ENCODE peak calls at places on chromosomes 16 and 17, in four cellular contexts. Y, F, K and O are unnamed samples.

GRCh38 chr16:16019488-16019887 is 70.1 kb downstream of the ABCC1 start:
- DNase-seq in K (no peak), F (no peak), Y (no peak), O (no peak)

GRCh38 chr16:30941600-30942420 is 7.1 kb upstream of the ORAI3 start:
- DNase-seq in F (peak; percentile 55), Y (peak; percentile 74), K (peak; percentile 85), O (peak; percentile 60)

GRCh38 chr16:23187341-23187740 is 4.8 kb downstream of the SCNN1G start:
- DNase-seq in K (no peak), F (no peak), Y (peak; percentile 19), O (no peak)

GRCh38 chr16:3413730-3414379 is 12.8 kb downstream of the ZNF174 start:
- DNase-seq in K (no peak), F (no peak), Y (no peak), O (no peak)

GRCh38 chr17:44213403-44214229 is 5.9 kb downstream of the UBTF start:
- DNase-seq in K (no peak), Y (no peak), F (no peak), O (no peak)

GRCh38 chr16:56321571-56321970 is 103.8 kb downstream of the AMFR start:
- DNase-seq in Y (no peak), F (no peak), K (no peak), O (no peak)

GRCh38 chr16:31073823-31074072 is 292 bp downstream of the ZNF668 start:
- DNase-seq in Y (no peak), K (no peak), F (no peak), O (no peak)

GRCh38 chr16:84055366-84055765 is 12.8 kb upstream of the SLC38A8 start:
- DNase-seq in F (no peak), Y (no peak), K (peak; percentile 67), O (no peak)

GRCh38 chr16:68450741-68451140 is 2.4 kb upstream of the SMPD3 start:
- DNase-seq in Y (no peak), F (no peak), K (no peak), O (no peak)

GRCh38 chr17:65027305-65027704 is 29.2 kb downstream of the GNA13 start:
- DNase-seq in Y (no peak), K (no peak), F (peak; percentile 45), O (no peak)

GRCh38 chr17:80104321-80104955 is 3.1 kb downstream of the GAA start:
- DNase-seq in F (no peak), Y (no peak), K (peak; percentile 57), O (no peak)

GRCh38 chr16:18003033-18003432 is 333.5 kb downstream of the NPIPA8 start:
- DNase-seq in F (no peak), K (no peak), Y (no peak), O (no peak)

GRCh38 chr16:27853651-27854050 is 209.9 kb downstream of the GSG1L start:
- DNase-seq in K (no peak), F (no peak), Y (no peak), O (no peak)

GRCh38 chr17:63398680-63399079 is 47.4 kb downstream of the CYB561 start:
- DNase-seq in Y (peak; percentile 18), F (no peak), K (no peak), O (no peak)

GRCh38 chr17:28500712-28501379 is 5.3 kb upstream of the FOXN1 start:
- DNase-seq in F (no peak), Y (no peak), K (no peak), O (no peak)

GRCh38 chr17:9925457-9925856 is 20.4 kb upstream of the RCVRN start:
- DNase-seq in K (no peak), Y (no peak), F (no peak), O (no peak)

GRCh38 chr16:51875834-51876725 is 670.9 kb downstream of the TOX3 start:
- DNase-seq in Y (no peak), K (no peak), F (no peak), O (no peak)

GRCh38 chr17:27549251-27549919 is 81.6 kb upstream of the LGALS9 start:
- DNase-seq in K (peak; percentile 85), F (no peak), Y (no peak), O (peak; percentile 70)

GRCh38 chr16:56409195-56409594 is 16.1 kb downstream of the AMFR start:
- DNase-seq in F (no peak), Y (no peak), K (no peak), O (no peak)

GRCh38 chr16:11869657-11870228 is 18.4 kb upstream of the RSL1D1 start:
- DNase-seq in Y (no peak), F (no peak), K (no peak), O (no peak)

GRCh38 chr17:32960815-32961214 is 30.8 kb upstream of the SPACA3 start:
- DNase-seq in F (no peak), Y (no peak), K (no peak), O (no peak)

GRCh38 chr17:37239690-37240344 is 136.0 kb upstream of the C17orf78 start:
- DNase-seq in K (no peak), Y (peak; percentile 39), F (peak; percentile 1), O (no peak)

GRCh38 chr16:46789499-46790414 is 41.2 kb downstream of the C16orf87 start:
- DNase-seq in K (peak; percentile 93), F (peak; percentile 78), Y (peak; percentile 89), O (peak; percentile 49)

GRCh38 chr16:57754354-57755060 is 18.9 kb downstream of the KATNB1 start:
- DNase-seq in F (no peak), K (no peak), Y (no peak), O (no peak)

GRCh38 chr17:60823520-60823919 is 145.9 kb downstream of the BCAS3 start:
- DNase-seq in F (no peak), K (no peak), Y (no peak), O (no peak)

GRCh38 chr16:11089504-11090124 is 145.2 kb downstream of the CLEC16A start:
- DNase-seq in Y (no peak), K (peak; percentile 39), F (no peak), O (no peak)

GRCh38 chr16:22638393-22639206 is 127.9 kb downstream of the NPIPB5 start:
- DNase-seq in Y (no peak), F (no peak), K (no peak), O (no peak)

GRCh38 chr16:14286381-14287230 is 215.5 kb downstream of the MRTFB start:
- DNase-seq in K (no peak), Y (peak; percentile 75), F (peak; percentile 23), O (no peak)

GRCh38 chr16:47779201-47780016 is 318.3 kb downstream of the PHKB start:
- DNase-seq in F (no peak), Y (no peak), K (no peak), O (no peak)

GRCh38 chr16:2716948-2717347 is 3.1 kb downstream of the PRSS27 start:
- DNase-seq in K (no peak), F (no peak), Y (no peak), O (no peak)

GRCh38 chr17:82317394-82318168 is at the start of gene CD7:
- DNase-seq in F (peak; percentile 34), K (no peak), Y (no peak), O (no peak)

GRCh38 chr16:49019826-49020401 is 261.7 kb downstream of the CBLN1 start:
- DNase-seq in Y (no peak), K (no peak), F (no peak), O (no peak)

GRCh38 chr16:50207652-50208051 is 54.5 kb downstream of the TENT4B start:
- DNase-seq in F (no peak), K (no peak), Y (no peak), O (no peak)

GRCh38 chr17:12549499-12549901 is 116.2 kb upstream of the MYOCD start:
- DNase-seq in K (no peak), Y (no peak), F (no peak), O (no peak)

GRCh38 chr16:54174201-54174600 is 112.4 kb downstream of the IRX3 start:
- DNase-seq in K (no peak), Y (no peak), F (no peak), O (no peak)

GRCh38 chr17:81152288-81152848 is 12.9 kb upstream of the PVALEF start:
- DNase-seq in F (no peak), Y (no peak), K (no peak), O (no peak)

GRCh38 chr17:72588561-72588960 is 467.7 kb downstream of the SOX9 start:
- DNase-seq in Y (no peak), F (no peak), K (no peak), O (no peak)
- H3K27ac ChIP-seq in Y (no peak overlapping the region), F (no peak overlapping the region), K (peak overlapping the region; percentile 3), O (no peak overlapping the region)

GRCh38 chr17:1112875-1113274 is 66.9 kb downstream of the ABR start:
- DNase-seq in F (no peak), Y (no peak), K (no peak), O (no peak)

GRCh38 chr17:1109606-1110523 is 69.9 kb downstream of the ABR start:
- DNase-seq in Y (no peak), F (no peak), K (peak; percentile 74), O (no peak)

GRCh38 chr17:1111599-1112443 is 68.0 kb downstream of the ABR start:
- DNase-seq in Y (no peak), K (peak; percentile 68), F (no peak), O (no peak)

GRCh38 chr17:1110524-1110843 is 69.3 kb downstream of the ABR start:
- DNase-seq in K (no peak), Y (no peak), F (no peak), O (no peak)

GRCh38 chr17:1110844-1111598 is 68.8 kb downstream of the ABR start:
- DNase-seq in Y (no peak), K (peak; percentile 68), F (no peak), O (no peak)
- H3K27ac ChIP-seq in Y (no peak overlapping the region), K (no peak overlapping the region), F (no peak overlapping the region), O (peak overlapping the region; percentile 72)

GRCh38 chr17:8696951-8697745 is 47.5 kb downstream of the CCDC42 start:
- DNase-seq in K (no peak), Y (no peak), F (no peak), O (no peak)
- H3K27ac ChIP-seq in K (no peak overlapping the region), Y (no peak overlapping the region), F (no peak overlapping the region), O (no peak overlapping the region)

DNA sequence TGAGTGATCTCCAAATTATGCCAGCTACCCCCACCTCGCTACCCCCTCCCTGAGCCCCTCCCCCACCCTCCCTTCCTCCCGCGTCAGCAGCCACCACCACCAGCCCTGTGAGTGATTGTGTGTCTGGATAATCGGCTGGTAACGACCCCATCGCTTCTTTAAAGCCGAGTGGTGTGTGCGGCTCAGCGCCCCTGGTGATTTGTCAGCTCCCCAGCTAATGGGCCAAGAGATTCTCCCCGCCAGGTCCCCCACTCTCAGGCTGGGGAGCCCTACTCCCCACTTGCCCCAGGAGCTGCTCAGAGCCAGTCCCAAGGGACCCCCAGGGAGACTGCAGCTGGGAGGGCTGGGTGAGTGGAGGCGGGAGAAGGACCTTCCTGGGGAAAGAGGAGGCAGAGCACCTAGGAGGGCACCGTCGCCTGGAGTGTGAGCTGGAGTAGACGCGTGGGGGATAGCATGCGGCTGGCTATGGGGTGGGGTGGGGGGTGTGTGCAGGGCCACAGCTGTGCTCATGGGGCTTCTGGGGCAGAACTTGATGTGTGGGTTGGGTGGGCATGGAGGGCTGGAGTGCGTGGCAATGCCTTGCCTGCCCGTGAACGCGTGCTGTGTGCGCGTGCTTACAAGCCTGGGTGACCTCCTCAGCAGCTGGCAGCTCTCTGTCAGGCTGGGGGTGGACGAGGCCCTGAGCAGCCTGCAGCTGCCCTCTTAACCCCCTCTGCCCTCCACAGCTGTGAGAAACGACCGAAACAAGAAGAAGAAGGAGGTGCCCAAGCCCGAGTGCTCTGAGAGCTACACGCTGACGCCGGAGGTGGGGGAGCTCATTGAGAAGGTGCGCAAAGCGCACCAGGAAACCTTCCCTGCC is 13.1 kb downstream of the GJD3 start:
- DNase-seq in K (no peak), F (no peak), Y (no peak), O (no peak)
- H3K27ac ChIP-seq in K (no peak overlapping the region), F (no peak overlapping the region), Y (no peak overlapping the region), O (no peak overlapping the region)